ENCODE peak calls at places on chromosomes 13 and 19, in six cellular contexts. F is H9, U is cardiac muscle cell, S is thoracic aorta, R is right lobe of liver, X is PC-3. V is an unnamed sample.

GRCh38 chr13:77316430-77316829 is 10.5 kb downstream of the MYCBP2 start:
- DNase-seq in X (no peak), R (no peak), F (no peak), U (peak; percentile 33), S (no peak), V (no peak)

GRCh38 chr19:51439021-51439465 is 19.2 kb downstream of the SIGLEC8 start:
- DNase-seq in X (peak; percentile 46), R (no peak), S (no peak), U (peak; percentile 26), F (peak; percentile 40), V (no peak)

GRCh38 chr13:55000043-55000442 is 1971.4 kb downstream of the OLFM4 start:
- DNase-seq in R (no peak), U (no peak), S (no peak), F (peak; percentile 61), X (no peak), V (no peak)

GRCh38 chr19:46963093-46963734 is 56.4 kb upstream of the NPAS1 start:
- DNase-seq in F (no peak), S (no peak), X (peak; percentile 41), R (no peak), U (peak; percentile 96), V (no peak)

GRCh38 chr13:110109910-110110309 is 197.0 kb downstream of the COL4A1 start:
- DNase-seq in F (peak; percentile 54), X (no peak), R (no peak), U (peak; percentile 94), S (peak; percentile 38), V (peak; percentile 75)

GRCh38 chr19:18494267-18494607 is 27.6 kb downstream of the ELL start:
- DNase-seq in F (no peak), X (no peak), U (peak; percentile 47), R (no peak), S (no peak), V (no peak)

GRCh38 chr13:111061338-111062045 is 53.6 kb upstream of the ARHGEF7 start:
- DNase-seq in F (no peak), X (no peak), R (no peak), U (no peak), S (no peak), V (no peak)

GRCh38 chr19:6970478-6970877 is 50.8 kb downstream of the MBD3L2B start:
- DNase-seq in F (no peak), S (no peak), U (no peak), X (no peak), R (no peak), V (no peak)

GRCh38 chr19:17379221-17379631 is 2.1 kb upstream of the PLVAP start:
- DNase-seq in U (no peak), F (peak; percentile 44), S (no peak), R (no peak), X (no peak), V (no peak)

GRCh38 chr13:48401480-48401879 is 11.4 kb downstream of the LPAR6 start:
- DNase-seq in U (no peak), R (no peak), F (no peak), S (no peak), X (no peak), V (no peak)

GRCh38 chr19:3357362-3357730 is 9.0 kb upstream of the NFIC start:
- DNase-seq in U (no peak), F (no peak), R (no peak), X (no peak), S (no peak), V (no peak)

GRCh38 chr13:96089749-96090239 is at the start of gene HS6ST3:
- DNase-seq in U (peak; percentile 10), X (peak; percentile 16), F (peak; percentile 79), R (peak; percentile 49), S (no peak), V (peak; percentile 50)

GRCh38 chr19:55591555-55591954 is 7.8 kb downstream of the FIZ1 start:
- DNase-seq in S (no peak), U (no peak), R (no peak), F (peak; percentile 62), X (no peak), V (peak; percentile 48)

GRCh38 chr19:13959962-13960862 is 7.9 kb downstream of the DCAF15 start:
- DNase-seq in S (no peak), R (no peak), F (peak; percentile 64), X (no peak), U (no peak), V (no peak)
- TF ChIP-seq CTCF in S (no peak), R (no peak), F (peak; percentile 59), X (peak; percentile 43), U (peak; percentile 28), V (peak; percentile 9)

DNA sequence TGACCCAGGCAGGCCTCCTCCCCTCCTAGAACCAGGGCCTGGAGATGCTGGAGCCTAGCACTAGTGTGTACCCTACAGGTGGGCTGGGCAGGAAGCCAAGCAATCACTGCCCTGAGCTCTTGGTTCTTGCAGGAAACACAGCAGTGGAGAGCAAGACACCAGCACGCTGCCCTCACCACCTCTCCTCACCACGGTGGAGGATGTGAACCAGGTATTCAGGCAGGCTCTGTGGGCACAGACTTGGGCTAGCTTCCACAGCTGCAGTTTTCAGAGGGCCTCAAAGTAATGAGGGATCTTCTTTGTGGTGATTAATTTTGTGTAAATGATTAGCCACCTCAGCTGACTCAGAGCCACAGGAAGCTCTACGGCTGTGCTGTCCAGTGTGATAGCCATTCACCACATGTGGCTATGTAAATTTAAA is 13.6 kb upstream of the GPI start:
- DNase-seq in S (no peak), R (no peak), X (peak; percentile 4), U (no peak), F (no peak), V (no peak)
- H3K4me1 ChIP-seq in S (no peaks in the 10 kb centered on the region), R (no peaks in the 10 kb centered on the region), X (no peaks in the 10 kb centered on the region), U (no peaks in the 10 kb centered on the region), F (no peaks in the 10 kb centered on the region), V (no peaks in the 10 kb centered on the region)

GRCh38 chr19:58217069-58217481 is 11.6 kb upstream of the ZNF544 start:
- DNase-seq in X (no peak), F (peak; percentile 54), R (no peak), U (no peak), S (no peak), V (peak; percentile 87)

GRCh38 chr19:58217607-58218391 is 10.9 kb upstream of the ZNF544 start:
- DNase-seq in X (no peak), S (no peak), R (no peak), U (no peak), F (no peak), V (no peak)

GRCh38 chr19:58213075-58213369 is 15.7 kb upstream of the ZNF544 start:
- DNase-seq in S (no peak), X (no peak), R (no peak), U (no peak), F (no peak), V (no peak)

GRCh38 chr19:58218899-58219298 is 9.8 kb upstream of the ZNF544 start:
- DNase-seq in U (peak; percentile 44), R (no peak), S (no peak), X (peak; percentile 40), F (peak; percentile 73), V (peak; percentile 42)
- H3K9me3 ChIP-seq in U (no peaks in the 10 kb centered on the region), R (no peaks in the 10 kb centered on the region), S (peaks cover 58% of the 10 kb centered on the region), X (peaks cover 31% of the 10 kb centered on the region), F (no peaks in the 10 kb centered on the region), V (no peaks in the 10 kb centered on the region)

GRCh38 chr13:30113531-30113930 is 193.8 kb downstream of the KATNAL1 start:
- DNase-seq in U (no peak), R (no peak), S (no peak), F (no peak), X (no peak), V (peak; percentile 38)

GRCh38 chr13:30110301-30111070 is 196.9 kb downstream of the KATNAL1 start:
- DNase-seq in X (no peak), F (no peak), U (no peak), R (no peak), S (no peak), V (no peak)

GRCh38 chr13:30109471-30110135 is 197.7 kb downstream of the KATNAL1 start:
- DNase-seq in U (no peak), S (no peak), F (no peak), X (no peak), R (no peak), V (no peak)

GRCh38 chr13:30112602-30113435 is 194.5 kb downstream of the KATNAL1 start:
- DNase-seq in S (no peak), U (peak; percentile 92), F (peak; percentile 81), X (peak; percentile 82), R (peak; percentile 80), V (peak; percentile 83)

DNA sequence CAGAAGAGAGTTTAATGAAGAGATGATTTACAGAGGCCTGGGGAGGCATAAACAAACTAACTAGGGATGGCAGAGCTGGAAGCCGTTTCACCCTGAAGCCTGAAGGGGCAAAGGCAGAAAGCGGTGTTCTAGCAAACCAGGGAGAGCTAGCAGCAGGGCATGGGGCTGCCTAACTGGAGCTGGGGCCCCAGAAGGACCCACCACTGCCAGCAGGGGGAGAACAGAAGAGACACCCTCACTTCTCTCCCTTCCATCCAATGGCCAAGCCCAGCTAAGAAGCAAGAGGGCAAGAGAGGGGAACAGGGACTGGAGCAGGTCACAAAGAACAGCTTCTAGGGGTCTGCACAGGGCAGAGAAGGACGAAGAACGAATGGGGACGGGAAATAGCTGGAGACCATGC is 195.5 kb downstream of the KATNAL1 start:
- DNase-seq in S (no peak), U (no peak), F (peak; percentile 54), X (no peak), R (no peak), V (no peak)
- TF ChIP-seq CTCF in S (no peak), U (peak; percentile 10), F (peak; percentile 55), X (peak; percentile 35), R (no peak), V (no peak)

DNA sequence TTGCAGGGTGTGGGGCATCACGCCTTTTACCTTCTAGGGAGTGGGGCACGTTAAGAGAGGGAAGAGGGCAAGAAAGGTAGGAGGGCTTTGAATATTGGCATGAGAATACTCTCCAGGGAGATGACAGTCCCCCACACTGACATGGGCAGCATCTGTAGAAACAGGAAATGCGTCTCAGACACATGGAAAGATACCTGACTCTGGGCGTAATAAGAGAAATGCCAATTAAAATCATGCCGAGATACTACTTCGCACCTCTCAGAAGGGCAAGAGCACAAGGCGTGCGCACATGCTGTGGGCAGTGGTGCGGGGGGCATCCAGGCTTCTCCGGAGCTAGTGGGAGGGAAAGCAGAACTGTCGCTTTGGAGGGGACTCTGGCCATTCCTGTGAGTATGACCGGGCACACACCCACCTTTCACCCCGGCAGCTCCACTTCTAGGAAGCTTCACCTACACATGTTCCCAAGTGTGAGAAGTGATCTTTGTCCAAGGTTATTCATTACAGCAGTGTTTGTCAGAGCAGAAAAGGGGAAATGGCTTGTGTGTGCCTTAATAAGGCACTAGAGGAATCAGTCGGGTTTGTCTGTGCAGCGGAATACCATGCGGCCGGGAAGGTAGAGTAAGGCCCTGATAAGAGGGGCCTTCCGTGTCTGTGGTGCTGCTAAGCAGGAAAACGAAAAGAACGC is 99.5 kb downstream of the SIPA1L3 start:
- DNase-seq in U (no peak), R (no peak), S (no peak), X (no peak), F (no peak), V (no peak)
- H3K4me1 ChIP-seq in U (peaks cover 5% of the 10 kb centered on the region), R (no peaks in the 10 kb centered on the region), S (peaks cover 20% of the 10 kb centered on the region), X (peaks cover 26% of the 10 kb centered on the region), F (peaks cover 4% of the 10 kb centered on the region), V (peaks cover 18% of the 10 kb centered on the region)

DNA sequence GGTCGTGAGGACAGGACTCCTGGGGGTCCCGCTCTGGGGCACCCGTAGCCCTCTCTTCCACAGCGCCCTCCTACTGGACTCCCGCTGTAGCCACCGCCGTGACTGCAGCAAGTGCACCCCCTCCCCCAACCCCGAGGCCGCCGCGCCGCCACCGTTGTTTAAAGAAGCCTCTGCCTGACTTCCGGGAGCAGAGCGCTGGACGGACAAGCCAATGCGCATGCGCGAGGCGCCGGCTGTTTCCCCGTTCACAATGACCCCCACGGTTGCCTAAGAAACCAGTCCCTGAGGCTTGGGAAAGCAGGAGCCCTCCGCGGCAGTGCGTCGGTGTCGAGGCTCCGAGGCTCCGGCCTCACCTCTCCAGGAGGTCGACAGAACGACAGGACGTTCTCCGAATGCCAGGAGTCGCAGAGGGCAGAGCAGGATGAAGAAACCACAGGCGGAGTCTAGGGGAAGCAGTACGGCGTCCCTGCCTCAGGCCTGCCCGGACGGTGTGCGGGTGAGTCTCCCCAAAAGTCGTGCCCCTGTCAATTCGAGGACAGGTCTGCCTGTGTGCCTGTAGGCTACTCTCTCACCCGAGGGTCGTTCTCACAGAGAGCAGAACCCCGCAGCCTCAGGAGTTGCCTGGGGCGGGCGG is 70.5 kb upstream of the ZNF420 start:
- DNase-seq in F (no peak), R (peak; percentile 66), X (no peak), U (peak; percentile 79), S (no peak), V (peak; percentile 88)
- H3K9me3 ChIP-seq in F (peaks cover 69% of the 10 kb centered on the region), R (no peaks in the 10 kb centered on the region), X (no peaks in the 10 kb centered on the region), U (no peaks in the 10 kb centered on the region), S (peaks cover 32% of the 10 kb centered on the region), V (no peaks in the 10 kb centered on the region)